ENCODE peak calls at places on chromosomes 3 and 15, in four cellular contexts. C, I, K and V are unnamed samples.

GRCh38 chr3:171809513-171810277 is 588 bp downstream of the PLD1 start:
- DNase-seq in C (peak; percentile 82), I (peak; percentile 84), K (peak; percentile 94), V (peak; percentile 70)

GRCh38 chr3:155093261-155093660 is 13.1 kb downstream of the MME start:
- DNase-seq in C (peak; percentile 48), I (no peak), K (no peak), V (no peak)

GRCh38 chr3:3189961-3190360 is 10.5 kb upstream of the CRBN start:
- DNase-seq in C (no peak), I (no peak), K (no peak), V (no peak)

GRCh38 chr15:101059381-101060341 is 140.5 kb downstream of the LRRK1 start:
- DNase-seq in C (no peak), I (no peak), K (no peak), V (no peak)

GRCh38 chr15:101267320-101268104 is 9.8 kb downstream of the SELENOS start:
- DNase-seq in C (peak; percentile 22), I (peak; percentile 77), K (peak; percentile 62), V (no peak)

GRCh38 chr3:136473716-136474326 is 223.7 kb downstream of the PCCB start:
- DNase-seq in C (no peak), I (peak; percentile 64), K (no peak), V (no peak)

GRCh38 chr3:137259709-137260108 is 301.9 kb downstream of the IL20RB start:
- DNase-seq in C (no peak), I (no peak), K (no peak), V (no peak)

GRCh38 chr15:86629409-86629808 is 549.7 kb downstream of the AGBL1 start:
- DNase-seq in C (no peak), I (no peak), K (no peak), V (no peak)

GRCh38 chr3:33900809-33901505 is 102.5 kb downstream of the PDCD6IP start:
- DNase-seq in C (no peak), I (no peak), K (no peak), V (no peak)